ENCODE peak calls at places on chromosome 3, in seven cellular contexts. X is stimulated activated CD4-positive, alpha-beta T cell treated with anti-CD3 and anti-CD28 coated beads, Interleukin-1b, Interleukin-23, amount 100 ng/mL, for 24 hours; W is ELR; O is HT1080; H is breast epithelium; Q is Right ventricle myocardium superior; N is stimulated activated CD8-positive, alpha-beta memory T cell treated with anti-CD3 and anti-CD28 coated beads, Interleukin-4, amount 100 ng/mL, for 24 hours. E is an unnamed sample.

GRCh38 chr3:42612928-42613327 is 12.4 kb downstream of the NKTR start:
- DNase-seq in O (no peak), N (no peak), Q (no peak), W (no peak), H (no peak), X (no peak), E (no peak)

GRCh38 chr3:132536442-132537153 is 60.5 kb upstream of the ACKR4 start:
- DNase-seq in N (no peak), H (no peak), W (peak), Q (no peak), O (peak), X (no peak), E (no peak)

GRCh38 chr3:50539356-50539838 is 28.1 kb downstream of the C3orf18 start:
- DNase-seq in N (no peak), H (no peak), X (no peak), Q (no peak), O (no peak), W (no peak), E (no peak)

GRCh38 chr3:33453331-33453761 is 13.1 kb upstream of the UBP1 start:
- DNase-seq in H (no peak), N (no peak), W (no peak), O (no peak), X (no peak), Q (no peak), E (no peak)

GRCh38 chr3:48960841-48961413 is 29.1 kb upstream of the P4HTM start:
- DNase-seq in H (no peak), W (no peak), O (no peak), Q (no peak), N (no peak), X (no peak), E (no peak)

GRCh38 chr3:42505849-42506410 is 3.5 kb downstream of the VIPR1 start:
- DNase-seq in H (peak), Q (no peak), X (no peak), O (no peak), W (no peak), N (no peak), E (no peak)

GRCh38 chr3:43423142-43423541 is 136.8 kb downstream of the SNRK start:
- DNase-seq in N (no peak), O (peak), Q (no peak), H (no peak), X (no peak), W (no peak), E (no peak)

GRCh38 chr3:115245899-115246298 is 98.8 kb upstream of the ZBTB20 start:
- DNase-seq in O (no peak), N (no peak), H (no peak), W (no peak), X (no peak), Q (no peak), E (no peak)

GRCh38 chr3:187741403-187742350 is 3.6 kb downstream of the BCL6 start:
- DNase-seq in X (peak), Q (peak), O (peak), N (peak), H (peak), W (peak), E (peak)

GRCh38 chr3:112651516-112651915 is 10.6 kb upstream of the CCDC80 start:
- DNase-seq in H (no peak), Q (no peak), X (no peak), W (peak), N (no peak), O (no peak), E (no peak)

GRCh38 chr3:52521881-52522650 is 11.6 kb downstream of the NT5DC2 start:
- DNase-seq in X (no peak), W (no peak), H (no peak), Q (peak), N (no peak), O (no peak), E (no peak)

GRCh38 chr3:127100459-127101410 is 92.2 kb upstream of the PRR23E start:
- DNase-seq in Q (no peak), H (no peak), N (no peak), X (no peak), O (no peak), W (no peak), E (no peak)

GRCh38 chr3:86993704-86994103 is 2.8 kb upstream of the VGLL3 start:
- DNase-seq in O (peak), X (no peak), N (no peak), W (peak), Q (no peak), H (no peak), E (no peak)

GRCh38 chr3:3105815-3106214 is 4.4 kb downstream of the IL5RA start:
- DNase-seq in X (no peak), H (no peak), Q (no peak), O (no peak), W (no peak), N (no peak), E (no peak)

GRCh38 chr3:56802793-56803192 is 1.0 kb upstream of the ARHGEF3 start:
- DNase-seq in W (no peak), Q (no peak), N (no peak), H (no peak), X (no peak), O (no peak), E (no peak)

GRCh38 chr3:41974223-41974622 is 12.3 kb upstream of the ULK4 start:
- DNase-seq in N (no peak), X (no peak), W (no peak), O (no peak), Q (no peak), H (no peak), E (no peak)

GRCh38 chr3:102972350-102972749 is 537.5 kb downstream of the ZPLD1 start:
- DNase-seq in W (no peak), O (no peak), H (no peak), Q (no peak), X (no peak), N (no peak), E (no peak)

GRCh38 chr3:11534011-11534782 is 109.5 kb downstream of the VGLL4 start:
- DNase-seq in W (no peak), H (peak), Q (no peak), X (no peak), N (no peak), O (no peak), E (no peak)

GRCh38 chr3:193938613-193939012 is 197.3 kb upstream of the HES1 start:
- DNase-seq in Q (no peak), X (no peak), H (no peak), W (no peak), N (no peak), O (no peak), E (no peak)

GRCh38 chr3:127900536-127900935 is 14.5 kb upstream of the KBTBD12 start:
- DNase-seq in Q (no peak), X (no peak), O (no peak), W (no peak), H (no peak), N (no peak), E (no peak)

GRCh38 chr3:66816110-66816761 is 181.9 kb upstream of the KBTBD8 start:
- DNase-seq in N (no peak), H (no peak), X (no peak), O (peak), W (peak), Q (no peak), E (peak)

GRCh38 chr3:189941679-189942078 is 179.0 kb downstream of the P3H2 start:
- DNase-seq in W (peak), X (no peak), H (no peak), O (peak), N (peak), Q (no peak), E (no peak)

GRCh38 chr3:150303776-150304175 is 104.3 kb upstream of the TSC22D2 start:
- DNase-seq in N (no peak), H (no peak), O (peak), W (peak), X (no peak), Q (no peak), E (no peak)

GRCh38 chr3:64104691-64105101 is 81.4 kb upstream of the PSMD6 start:
- DNase-seq in W (peak), O (peak), N (no peak), X (no peak), H (no peak), Q (no peak), E (no peak)

GRCh38 chr3:43866529-43867353 is 176.0 kb downstream of the ABHD5 start:
- DNase-seq in Q (no peak), W (peak), H (no peak), N (no peak), O (peak), X (no peak), E (no peak)

GRCh38 chr3:25176999-25177398 is 251.1 kb upstream of the RARB start:
- DNase-seq in O (no peak), W (no peak), N (no peak), X (no peak), H (no peak), Q (no peak), E (no peak)

GRCh38 chr3:188212308-188212969 is 58.5 kb downstream of the LPP start:
- DNase-seq in X (no peak), Q (no peak), W (peak), N (no peak), H (no peak), O (peak), E (no peak)

GRCh38 chr3:34106879-34107278 is 308.4 kb downstream of the PDCD6IP start:
- DNase-seq in H (no peak), Q (no peak), W (peak), X (no peak), O (peak), N (no peak), E (no peak)

GRCh38 chr3:73294532-73294931 is 233.1 kb downstream of the EBLN2 start:
- DNase-seq in X (no peak), Q (no peak), W (no peak), N (no peak), O (no peak), H (no peak), E (no peak)

GRCh38 chr3:81558106-81558505 is 203.3 kb downstream of the GBE1 start:
- DNase-seq in N (no peak), X (no peak), O (no peak), Q (no peak), W (no peak), H (no peak), E (no peak)

GRCh38 chr3:39196671-39197446 is 4.5 kb upstream of the XIRP1 start:
- DNase-seq in N (no peak), Q (no peak), X (no peak), H (no peak), W (no peak), O (no peak), E (no peak)

GRCh38 chr3:123652346-123652984 is 67.6 kb upstream of the HACD2 start:
- DNase-seq in N (peak), W (peak), Q (peak), X (no peak), O (peak), H (peak), E (no peak)

GRCh38 chr3:126955004-126955790 is 27.7 kb upstream of the PLXNA1 start:
- DNase-seq in Q (no peak), O (no peak), H (no peak), W (no peak), X (no peak), N (no peak), E (no peak)

GRCh38 chr3:111668321-111668720 is 73.2 kb upstream of the ZBED2 start:
- DNase-seq in Q (no peak), N (no peak), W (no peak), X (no peak), O (no peak), H (no peak), E (no peak)

E was measured in CD4-positive, CD25-positive, alpha-beta regulatory T cell.